ENCODE peak calls at places on chromosomes 2 and 18, in nine cellular contexts. X is WERI-Rb-1; M is CD8-positive, alpha-beta T cell; J is transverse colon; K is K562; D is OCI-LY7; W is Panc1; B is prostate gland; N is right lobe of liver. V is an unnamed sample.

GRCh38 chr2:200193331-200193730 is 113.2 kb upstream of the SPATS2L start:
- DNase-seq in W (no peak), D (no peak), N (no peak), B (no peak), K (no peak), M (no peak), X (no peak), J (no peak), V (no peak)

GRCh38 chr2:143431316-143431715 is 302.1 kb downstream of the ARHGAP15 start:
- DNase-seq in K (no peak), B (no peak), J (no peak), M (no peak), W (no peak), N (no peak), X (no peak), D (no peak), V (no peak)

GRCh38 chr2:99863236-99863913 is 279.0 kb downstream of the AFF3 start:
- DNase-seq in K (no peak), N (no peak), M (no peak), J (no peak), X (no peak), W (no peak), D (no peak), B (no peak), V (no peak)

GRCh38 chr18:51361130-51361860 is 163.8 kb upstream of the MEX3C start:
- DNase-seq in X (no peak), J (no peak), D (peak; percentile 2), W (no peak), B (no peak), M (no peak), N (no peak), K (no peak), V (no peak)

GRCh38 chr18:50659091-50660003 is 99.5 kb downstream of the MAPK4 start:
- DNase-seq in X (peak; percentile 77), K (no peak), M (no peak), W (no peak), J (no peak), B (no peak), N (no peak), D (no peak), V (no peak)

GRCh38 chr2:109555346-109555900 is 58.3 kb downstream of the SEPTIN10 start:
- DNase-seq in M (no peak), K (no peak), X (no peak), D (no peak), J (no peak), N (no peak), W (no peak), B (no peak), V (no peak)

GRCh38 chr18:8375269-8375668 is 234.0 kb upstream of the RAB12 start:
- DNase-seq in N (no peak), D (no peak), K (no peak), X (no peak), W (no peak), B (no peak), J (no peak), M (no peak), V (no peak)

GRCh38 chr2:12352891-12353290 is 363.8 kb upstream of the TRIB2 start:
- DNase-seq in D (no peak), W (no peak), J (no peak), B (no peak), M (no peak), K (no peak), X (no peak), N (no peak), V (no peak)

GRCh38 chr2:13662055-13662454 is 945.3 kb downstream of the TRIB2 start:
- DNase-seq in W (no peak), D (no peak), X (no peak), J (no peak), N (no peak), B (no peak), K (no peak), M (no peak), V (no peak)

GRCh38 chr2:217231212-217231611 is 371.3 kb upstream of the TNP1 start:
- DNase-seq in B (no peak), K (no peak), M (no peak), W (no peak), D (no peak), J (no peak), X (no peak), N (no peak), V (no peak)

GRCh38 chr2:45301307-45302010 is 292.2 kb upstream of the SIX2 start:
- DNase-seq in M (no peak), D (no peak), W (no peak), N (no peak), K (no peak), X (no peak), J (peak; percentile 31), B (peak; percentile 14), V (no peak)

GRCh38 chr2:126866451-126866850 is 32.2 kb upstream of the TEX51 start:
- DNase-seq in K (no peak), M (no peak), N (no peak), X (no peak), D (no peak), J (no peak), B (no peak), W (no peak), V (no peak)

DNA sequence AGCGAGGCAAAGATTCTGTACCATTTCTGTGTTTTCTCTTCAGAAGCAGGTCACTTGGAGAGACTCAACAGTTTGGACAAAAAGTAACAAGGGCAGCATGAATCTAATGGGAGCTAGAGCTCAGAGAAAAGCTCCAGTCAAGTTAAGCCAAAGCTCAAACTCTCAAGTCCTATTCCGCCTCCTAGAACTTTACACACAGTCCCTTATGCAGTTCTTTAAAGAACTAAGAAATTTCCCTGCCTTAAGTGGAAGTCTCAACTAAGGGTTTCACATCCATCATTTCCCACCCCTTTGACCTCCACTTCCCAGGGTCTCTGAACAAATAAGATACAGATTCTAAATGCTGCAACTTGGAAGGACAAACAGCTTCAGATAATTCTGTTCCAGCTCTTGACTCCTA is 121.3 kb upstream of the RNU4ATAC start:
- DNase-seq in D (no peak), K (no peak), B (no peak), M (no peak), J (no peak), N (no peak), X (no peak), W (no peak), V (no peak)
- H3K36me3 ChIP-seq in D (peaks cover 25% of the 10 kb centered on the region), K (peaks cover 57% of the 10 kb centered on the region), B (no peaks in the 10 kb centered on the region), M (peaks cover 18% of the 10 kb centered on the region), J (no peaks in the 10 kb centered on the region), N (peaks cover 17% of the 10 kb centered on the region), X (peaks cover 42% of the 10 kb centered on the region), W (peaks cover 4% of the 10 kb centered on the region), V (peaks cover 27% of the 10 kb centered on the region)

GRCh38 chr2:43465234-43465633 is 130.6 kb downstream of the THADA start:
- DNase-seq in J (no peak), K (no peak), X (no peak), M (no peak), W (no peak), N (no peak), B (no peak), D (no peak), V (no peak)

GRCh38 chr2:43464546-43464945 is 131.3 kb downstream of the THADA start:
- DNase-seq in N (no peak), D (no peak), X (no peak), J (peak; percentile 13), B (no peak), K (no peak), W (no peak), M (no peak), V (no peak)

GRCh38 chr2:43469094-43469493 is 126.7 kb downstream of the THADA start:
- DNase-seq in X (no peak), D (no peak), M (no peak), B (no peak), N (no peak), K (no peak), W (no peak), J (no peak), V (no peak)

GRCh38 chr2:43469713-43470112 is 126.1 kb downstream of the THADA start:
- DNase-seq in M (no peak), N (no peak), X (no peak), J (no peak), D (no peak), B (no peak), K (no peak), W (no peak), V (no peak)

GRCh38 chr2:43467889-43468288 is 127.9 kb downstream of the THADA start:
- DNase-seq in N (no peak), J (no peak), W (no peak), D (no peak), B (no peak), K (no peak), X (no peak), M (no peak), V (no peak)
- H3K27ac ChIP-seq in N (no peak overlapping the region), J (peak overlapping the region; percentile 71), W (no peak overlapping the region), D (no peak overlapping the region), B (no peak overlapping the region), K (no peak overlapping the region), X (no peak overlapping the region), M (no peak overlapping the region), V (no peak overlapping the region)

DNA sequence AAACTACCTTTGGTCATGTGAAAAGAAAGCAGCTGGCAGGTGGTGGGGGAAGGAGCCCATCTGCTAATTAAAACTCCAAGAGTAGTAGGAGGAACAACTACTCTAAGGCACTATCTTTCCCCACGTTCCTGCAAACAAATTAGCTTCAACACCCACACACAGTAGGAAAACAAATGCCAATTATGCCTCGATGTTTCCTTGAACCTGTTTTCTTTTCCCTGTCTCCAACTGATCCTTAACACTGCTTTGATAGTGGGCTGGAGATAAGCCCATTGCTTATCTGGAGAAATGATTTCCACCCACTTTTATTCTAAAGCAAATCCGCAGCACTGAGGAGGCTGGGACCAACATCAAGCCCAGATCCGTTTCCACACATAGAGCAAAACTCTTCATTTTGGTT is 36.0 kb downstream of the DDX18 start:
- DNase-seq in D (no peak), N (no peak), B (no peak), X (no peak), J (no peak), K (no peak), W (no peak), M (no peak), V (no peak)
- TF ChIP-seq CTCF in D (no peak), N (no peak), B (no peak), X (no peak), J (no peak), K (no peak), W (no peak), M (no peak), V (no peak)

GRCh38 chr2:28906821-28907220 is 12.4 kb downstream of the WDR43 start:
- DNase-seq in W (no peak), X (no peak), N (no peak), J (no peak), B (no peak), K (no peak), M (no peak), D (no peak), V (no peak)

GRCh38 chr2:28906376-28906775 is 11.9 kb downstream of the WDR43 start:
- DNase-seq in J (no peak), D (no peak), K (no peak), N (no peak), W (no peak), X (no peak), M (no peak), B (no peak), V (no peak)

GRCh38 chr2:28904295-28904694 is 9.8 kb downstream of the WDR43 start:
- DNase-seq in X (no peak), D (no peak), M (no peak), N (no peak), K (no peak), B (no peak), J (no peak), W (no peak), V (no peak)

GRCh38 chr2:28904802-28905499 is 10.5 kb downstream of the WDR43 start:
- DNase-seq in X (no peak), W (no peak), J (no peak), N (no peak), B (no peak), M (no peak), K (no peak), D (no peak), V (no peak)

GRCh38 chr2:28905533-28905932 is 11.1 kb downstream of the WDR43 start:
- DNase-seq in J (no peak), X (no peak), M (no peak), K (no peak), D (no peak), B (no peak), W (no peak), N (peak; percentile 19), V (no peak)
- H3K36me3 ChIP-seq in J (no peaks in the 10 kb centered on the region), X (peaks cover 76% of the 10 kb centered on the region), M (peaks cover 34% of the 10 kb centered on the region), K (peaks cover 98% of the 10 kb centered on the region), D (peaks cover 100% of the 10 kb centered on the region), B (no peaks in the 10 kb centered on the region), W (peaks cover 50% of the 10 kb centered on the region), N (peaks cover 21% of the 10 kb centered on the region), V (peaks cover 21% of the 10 kb centered on the region)